ENCODE peak calls at places on chromosomes 7 and 10, in six cellular contexts. One of them, this sample, is unnamed.

GRCh38 chr7:101112233-101112632 is 14.7 kb upstream of the SERPINE1 start:
- DNase-seq in SK-MEL-5: no peak
- DNase-seq in kidney epithelial cell: no peak
- DNase-seq in immature natural killer cell: no peak
- DNase-seq in Right ventricle myocardium inferior: peak
- DNase-seq in fibroblast of gingiva: peak
- DNase-seq in this sample: no peak

GRCh38 chr10:129517680-129518057 is 50.6 kb downstream of the MGMT start:
- DNase-seq in SK-MEL-5: no peak
- DNase-seq in kidney epithelial cell: no peak
- DNase-seq in immature natural killer cell: peak
- DNase-seq in Right ventricle myocardium inferior: peak
- DNase-seq in fibroblast of gingiva: no peak
- DNase-seq in this sample: no peak

GRCh38 chr10:52906046-52906445 is 133.5 kb upstream of the MBL2 start:
- DNase-seq in SK-MEL-5: no peak
- DNase-seq in kidney epithelial cell: peak
- DNase-seq in immature natural killer cell: no peak
- DNase-seq in Right ventricle myocardium inferior: no peak
- DNase-seq in fibroblast of gingiva: no peak
- DNase-seq in this sample: no peak

GRCh38 chr7:3578399-3578798 is 277.3 kb downstream of the SDK1 start:
- DNase-seq in SK-MEL-5: no peak
- DNase-seq in kidney epithelial cell: no peak
- DNase-seq in immature natural killer cell: no peak
- DNase-seq in Right ventricle myocardium inferior: no peak
- DNase-seq in fibroblast of gingiva: no peak
- DNase-seq in this sample: no peak

GRCh38 chr10:69338547-69339450 is 60.5 kb downstream of the HK1 start:
- DNase-seq in SK-MEL-5: no peak
- DNase-seq in kidney epithelial cell: no peak
- DNase-seq in immature natural killer cell: no peak
- DNase-seq in Right ventricle myocardium inferior: no peak
- DNase-seq in fibroblast of gingiva: peak
- DNase-seq in this sample: no peak

GRCh38 chr10:68516766-68517165 is 10.6 kb downstream of the SLC25A16 start:
- DNase-seq in SK-MEL-5: no peak
- DNase-seq in kidney epithelial cell: no peak
- DNase-seq in immature natural killer cell: no peak
- DNase-seq in Right ventricle myocardium inferior: no peak
- DNase-seq in fibroblast of gingiva: peak
- DNase-seq in this sample: no peak

GRCh38 chr10:42979181-42979580 is 97.7 kb upstream of the RET start:
- DNase-seq in SK-MEL-5: no peak
- DNase-seq in kidney epithelial cell: no peak
- DNase-seq in immature natural killer cell: no peak
- DNase-seq in Right ventricle myocardium inferior: no peak
- DNase-seq in fibroblast of gingiva: no peak
- DNase-seq in this sample: no peak

GRCh38 chr7:27442446-27442845 is 199.8 kb downstream of the EVX1 start:
- DNase-seq in SK-MEL-5: no peak
- DNase-seq in kidney epithelial cell: no peak
- DNase-seq in immature natural killer cell: no peak
- DNase-seq in Right ventricle myocardium inferior: no peak
- DNase-seq in fibroblast of gingiva: peak
- DNase-seq in this sample: no peak

GRCh38 chr10:34955391-34955790 is 134.8 kb downstream of the CUL2 start:
- DNase-seq in SK-MEL-5: no peak
- DNase-seq in kidney epithelial cell: no peak
- DNase-seq in immature natural killer cell: no peak
- DNase-seq in Right ventricle myocardium inferior: no peak
- DNase-seq in fibroblast of gingiva: peak
- DNase-seq in this sample: no peak

GRCh38 chr10:11300071-11300470 is 282.4 kb downstream of the CELF2 start:
- DNase-seq in SK-MEL-5: no peak
- DNase-seq in kidney epithelial cell: no peak
- DNase-seq in immature natural killer cell: no peak
- DNase-seq in Right ventricle myocardium inferior: no peak
- DNase-seq in fibroblast of gingiva: no peak
- DNase-seq in this sample: no peak

GRCh38 chr10:121237718-121238117 is 360.5 kb downstream of the FGFR2 start:
- DNase-seq in SK-MEL-5: no peak
- DNase-seq in kidney epithelial cell: no peak
- DNase-seq in immature natural killer cell: no peak
- DNase-seq in Right ventricle myocardium inferior: no peak
- DNase-seq in fibroblast of gingiva: no peak
- DNase-seq in this sample: no peak

GRCh38 chr10:73898730-73899400 is 12.1 kb upstream of the PLAU start:
- DNase-seq in SK-MEL-5: no peak
- DNase-seq in kidney epithelial cell: no peak
- DNase-seq in immature natural killer cell: no peak
- DNase-seq in Right ventricle myocardium inferior: no peak
- DNase-seq in fibroblast of gingiva: no peak
- DNase-seq in this sample: no peak

GRCh38 chr7:30682131-30683083 is at the start of gene CRHR2:
- DNase-seq in SK-MEL-5: no peak
- DNase-seq in kidney epithelial cell: no peak
- DNase-seq in immature natural killer cell: peak
- DNase-seq in Right ventricle myocardium inferior: peak
- DNase-seq in fibroblast of gingiva: no peak
- DNase-seq in this sample: no peak

GRCh38 chr7:1505731-1506550 is 1.8 kb upstream of the INTS1 start:
- DNase-seq in SK-MEL-5: no peak
- DNase-seq in kidney epithelial cell: no peak
- DNase-seq in immature natural killer cell: no peak
- DNase-seq in Right ventricle myocardium inferior: peak
- DNase-seq in fibroblast of gingiva: no peak
- DNase-seq in this sample: no peak

GRCh38 chr7:144787127-144787526 is 48.7 kb downstream of the TPK1 start:
- DNase-seq in SK-MEL-5: peak
- DNase-seq in kidney epithelial cell: no peak
- DNase-seq in immature natural killer cell: no peak
- DNase-seq in Right ventricle myocardium inferior: no peak
- DNase-seq in fibroblast of gingiva: no peak
- DNase-seq in this sample: no peak

This sample was measured in pons.